ENCODE peak calls at places on chromosomes 7 and 10, in seven cellular contexts. C is anterior cingulate cortex, R is ELF-1, T is NCI-H69, S is ovary, J is T-helper 1 cell, W is ELR. G is an unnamed sample.

GRCh38 chr7:121557034-121557892 is 161.2 kb upstream of the FAM3C start:
- DNase-seq in C (no peak), R (no peak), T (no peak), S (no peak), J (no peak), W (peak; percentile 24), G (no peak)

GRCh38 chr10:124339951-124340760 is 78.6 kb downstream of the OAT start:
- DNase-seq in C (no peak), R (no peak), T (no peak), S (no peak), J (no peak), W (peak; percentile 56), G (no peak)

GRCh38 chr10:13272164-13272571 is 27.7 kb downstream of the PHYH start:
- DNase-seq in C (peak; percentile 79), R (peak; percentile 17), T (peak; percentile 38), S (peak; percentile 82), J (no peak), W (no peak), G (peak; percentile 66)

GRCh38 chr10:61847087-61847486 is 54.4 kb upstream of the ARID5B start:
- DNase-seq in C (no peak), R (no peak), T (no peak), S (no peak), J (no peak), W (no peak), G (no peak)

GRCh38 chr7:43649755-43650274 is 66.9 kb downstream of the STK17A start:
- DNase-seq in C (no peak), R (peak; percentile 40), T (peak; percentile 72), S (no peak), J (peak; percentile 58), W (peak; percentile 85), G (no peak)

GRCh38 chr10:70549962-70550845 is 52.3 kb downstream of the PRF1 start:
- DNase-seq in C (peak; percentile 25), R (peak; percentile 86), T (peak; percentile 49), S (peak; percentile 67), J (peak; percentile 64), W (peak; percentile 64), G (peak; percentile 75)

GRCh38 chr10:44991571-44991970 is 9.2 kb upstream of the ZNF22 start:
- DNase-seq in C (no peak), R (no peak), T (no peak), S (peak; percentile 66), J (no peak), W (no peak), G (peak; percentile 60)

GRCh38 chr10:7318836-7319235 is 92.0 kb downstream of the SFMBT2 start:
- DNase-seq in C (no peak), R (no peak), T (no peak), S (no peak), J (no peak), W (no peak), G (no peak)

GRCh38 chr7:107666804-107667203 is 6.2 kb downstream of the SLC26A4 start:
- DNase-seq in C (no peak), R (no peak), T (no peak), S (no peak), J (no peak), W (no peak), G (no peak)

GRCh38 chr7:155533827-155534690 is 12.3 kb downstream of the CNPY1 start:
- DNase-seq in C (no peak), R (peak; percentile 79), T (peak; percentile 32), S (no peak), J (no peak), W (peak; percentile 28), G (no peak)

GRCh38 chr10:51251110-51251509 is 176.8 kb downstream of the PRKG1 start:
- DNase-seq in C (no peak), R (no peak), T (peak; percentile 2), S (no peak), J (no peak), W (no peak), G (no peak)

GRCh38 chr7:31488562-31489203 is 25.2 kb upstream of the ITPRID1 start:
- DNase-seq in C (no peak), R (peak; percentile 78), T (peak; percentile 70), S (no peak), J (no peak), W (peak; percentile 81), G (peak; percentile 61)

GRCh38 chr7:105648561-105649401 is 67.5 kb upstream of the EFCAB10 start:
- DNase-seq in C (no peak), R (no peak), T (peak; percentile 99), S (no peak), J (no peak), W (peak; percentile 4), G (no peak)

GRCh38 chr7:5362466-5362865 is 61.2 kb downstream of the TNRC18 start:
- DNase-seq in C (no peak), R (no peak), T (no peak), S (no peak), J (no peak), W (no peak), G (no peak)

GRCh38 chr7:146090023-146090645 is 26.5 kb upstream of the CNTNAP2 start:
- DNase-seq in C (no peak), R (peak; percentile 1), T (peak; percentile 77), S (no peak), J (no peak), W (peak; percentile 7), G (no peak)

GRCh38 chr7:27242580-27243339 is at the start of gene EVX1:
- DNase-seq in C (no peak), R (peak; percentile 69), T (peak; percentile 91), S (no peak), J (peak; percentile 29), W (peak; percentile 32), G (no peak)

GRCh38 chr10:8638088-8638672 is 583.7 kb downstream of the GATA3 start:
- DNase-seq in C (no peak), R (no peak), T (no peak), S (no peak), J (no peak), W (no peak), G (no peak)

GRCh38 chr7:48481235-48481634 is 310.0 kb downstream of the ABCA13 start:
- DNase-seq in C (no peak), R (no peak), T (no peak), S (no peak), J (no peak), W (no peak), G (no peak)

GRCh38 chr10:35324196-35324595 is 12.1 kb upstream of the CCNY start:
- DNase-seq in C (no peak), R (no peak), T (no peak), S (no peak), J (no peak), W (peak; percentile 65), G (no peak)

GRCh38 chr7:63900394-63901203 is 98.0 kb upstream of the ZNF722 start:
- DNase-seq in C (peak; percentile 90), R (peak; percentile 3), T (no peak), S (peak; percentile 94), J (peak; percentile 90), W (no peak), G (peak; percentile 93)

GRCh38 chr10:36450385-36450784 is 675.0 kb upstream of the ANKRD30A start:
- DNase-seq in C (no peak), R (peak; percentile 19), T (no peak), S (no peak), J (no peak), W (peak; percentile 10), G (peak; percentile 35)

GRCh38 chr7:158239290-158239981 is 348.2 kb downstream of the PTPRN2 start:
- DNase-seq in C (no peak), R (peak; percentile 22), T (peak; percentile 57), S (no peak), J (no peak), W (no peak), G (peak; percentile 27)

GRCh38 chr7:47778153-47778661 is 170.1 kb downstream of the PKD1L1 start:
- DNase-seq in C (no peak), R (no peak), T (peak; percentile 32), S (no peak), J (no peak), W (peak; percentile 27), G (no peak)

GRCh38 chr10:97039538-97040247 is 146.1 kb downstream of the SLIT1 start:
- DNase-seq in C (no peak), R (no peak), T (no peak), S (no peak), J (no peak), W (no peak), G (no peak)

GRCh38 chr10:70053212-70053895 is 708 bp downstream of the MACROH2A2 start:
- DNase-seq in C (no peak), R (peak; percentile 6), T (peak; percentile 55), S (peak; percentile 36), J (no peak), W (no peak), G (peak; percentile 52)